ENCODE peak calls at places on chromosomes 12 and 14, in six cellular contexts. Y is PC-9, C is ascending aorta, P is dorsolateral prefrontal cortex, O is fibroblast of the aortic adventitia, X is lung. N is an unnamed sample.

GRCh38 chr12:120468846-120469449 is 600 bp downstream of the SRSF9 start:
- DNase-seq in P (peak; percentile 51), C (peak; percentile 69), X (peak; percentile 38), Y (no peak), O (no peak), N (peak; percentile 94)

GRCh38 chr12:43882578-43883178 is 46.8 kb downstream of the TMEM117 start:
- DNase-seq in O (peak; percentile 81), X (no peak), P (no peak), Y (peak; percentile 45), C (no peak), N (peak; percentile 56)

GRCh38 chr14:82113710-82114109 is 580.1 kb upstream of the SEL1L start:
- DNase-seq in Y (no peak), C (no peak), X (no peak), O (no peak), P (no peak), N (no peak)

GRCh38 chr12:23006413-23006812 is 381.4 kb downstream of the ETNK1 start:
- DNase-seq in Y (no peak), X (no peak), O (no peak), C (no peak), P (no peak), N (no peak)

GRCh38 chr12:95884998-95885397 is 26.2 kb downstream of the SNRPF start:
- DNase-seq in Y (no peak), P (no peak), O (no peak), X (no peak), C (no peak), N (no peak)

GRCh38 chr14:69328765-69329164 is 68.8 kb downstream of the GALNT16 start:
- DNase-seq in Y (no peak), C (no peak), X (no peak), P (no peak), O (no peak), N (no peak)

GRCh38 chr12:115998119-115998633 is 279.3 kb downstream of the MED13L start:
- DNase-seq in P (no peak), C (no peak), O (peak; percentile 81), X (no peak), Y (no peak), N (peak; percentile 27)

GRCh38 chr12:98823012-98823411 is 177.9 kb downstream of the APAF1 start:
- DNase-seq in P (no peak), C (no peak), X (no peak), Y (no peak), O (no peak), N (no peak)

GRCh38 chr12:54680374-54680773 is 32.2 kb upstream of the DCD start:
- DNase-seq in P (no peak), Y (no peak), X (no peak), O (peak; percentile 1), C (no peak), N (peak; percentile 10)

GRCh38 chr12:118549506-118550109 is 173.3 kb downstream of the SUDS3 start:
- DNase-seq in P (no peak), Y (no peak), O (no peak), C (no peak), X (no peak), N (peak; percentile 18)

GRCh38 chr12:124698211-124698997 is 131.0 kb upstream of the NCOR2 start:
- DNase-seq in O (peak; percentile 98), Y (no peak), X (no peak), C (no peak), P (no peak), N (no peak)

GRCh38 chr14:52348796-52349195 is 34.7 kb downstream of the PTGER2 start:
- DNase-seq in X (no peak), O (peak; percentile 59), Y (no peak), P (no peak), C (no peak), N (no peak)

GRCh38 chr14:35320472-35320871 is 28.3 kb downstream of the PSMA6 start:
- DNase-seq in Y (no peak), X (no peak), O (no peak), C (no peak), P (no peak), N (no peak)

GRCh38 chr14:51774209-51774608 is 86.2 kb upstream of the GNG2 start:
- DNase-seq in C (no peak), Y (no peak), O (no peak), X (no peak), P (no peak), N (no peak)

GRCh38 chr14:51491776-51492175 is 159.9 kb upstream of the FRMD6 start:
- DNase-seq in X (no peak), C (no peak), Y (no peak), O (no peak), P (no peak), N (no peak)

GRCh38 chr12:26496170-26496569 is 300.8 kb downstream of the SSPN start:
- DNase-seq in Y (no peak), O (peak; percentile 35), P (no peak), C (no peak), X (no peak), N (no peak)

GRCh38 chr14:72463291-72463866 is 430.5 kb downstream of the DPF3 start:
- DNase-seq in Y (no peak), O (no peak), P (no peak), C (no peak), X (no peak), N (no peak)

GRCh38 chr14:59435987-59436386 is 29.2 kb downstream of the GPR135 start:
- DNase-seq in P (no peak), X (no peak), C (no peak), O (no peak), Y (no peak), N (no peak)

GRCh38 chr12:68636268-68636667 is 25.6 kb downstream of the RAP1B start:
- DNase-seq in Y (peak; percentile 87), C (no peak), X (no peak), O (peak; percentile 64), P (no peak), N (no peak)

GRCh38 chr14:94126800-94127199 is 2.6 kb downstream of the IFI27L2 start:
- DNase-seq in P (no peak), C (no peak), Y (no peak), X (no peak), O (no peak), N (no peak)

GRCh38 chr12:116697305-116698130 is 40.4 kb downstream of the SPRING1 start:
- DNase-seq in P (no peak), Y (no peak), X (no peak), O (peak; percentile 20), C (no peak), N (peak; percentile 55)

GRCh38 chr14:86462193-86462592 is 932.2 kb downstream of the FLRT2 start:
- DNase-seq in X (no peak), O (peak; percentile 11), C (no peak), P (no peak), Y (no peak), N (no peak)

DNA sequence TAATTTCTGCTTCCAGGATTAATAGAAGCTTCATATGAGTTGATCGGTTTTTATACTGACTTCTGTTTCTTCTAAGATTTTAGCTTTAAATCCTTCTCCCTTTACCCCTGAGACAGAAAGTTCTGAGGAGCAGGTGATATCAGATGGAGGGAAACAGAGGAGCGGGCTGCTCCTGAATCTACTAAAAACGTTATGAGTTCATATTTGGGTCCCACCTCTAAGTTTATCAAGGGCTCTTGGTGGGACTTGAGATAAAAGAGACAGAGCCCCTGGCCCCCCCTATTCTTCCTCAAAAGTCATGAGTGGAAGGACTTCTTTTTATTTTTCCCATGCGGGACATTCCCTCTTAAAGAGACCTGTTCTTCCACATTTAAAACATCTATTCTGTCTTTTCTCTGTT is 23.8 kb downstream of the CLEC2A start:
- DNase-seq in X (no peak), O (no peak), C (no peak), P (no peak), Y (no peak), N (no peak)
- H3K4me3 ChIP-seq in X (no peak overlapping the region), O (no peak overlapping the region), C (no peak overlapping the region), P (no peak overlapping the region), Y (no peak overlapping the region), N (no peak overlapping the region)

GRCh38 chr12:109925185-109925835 is 25.2 kb downstream of the TCHP start:
- DNase-seq in Y (no peak), O (no peak), X (no peak), P (no peak), C (no peak), N (peak; percentile 45)
- H3K4me3 ChIP-seq in Y (no peak overlapping the region), O (no peak overlapping the region), X (no peak overlapping the region), P (no peak overlapping the region), C (no peak overlapping the region), N (no peak overlapping the region)

DNA sequence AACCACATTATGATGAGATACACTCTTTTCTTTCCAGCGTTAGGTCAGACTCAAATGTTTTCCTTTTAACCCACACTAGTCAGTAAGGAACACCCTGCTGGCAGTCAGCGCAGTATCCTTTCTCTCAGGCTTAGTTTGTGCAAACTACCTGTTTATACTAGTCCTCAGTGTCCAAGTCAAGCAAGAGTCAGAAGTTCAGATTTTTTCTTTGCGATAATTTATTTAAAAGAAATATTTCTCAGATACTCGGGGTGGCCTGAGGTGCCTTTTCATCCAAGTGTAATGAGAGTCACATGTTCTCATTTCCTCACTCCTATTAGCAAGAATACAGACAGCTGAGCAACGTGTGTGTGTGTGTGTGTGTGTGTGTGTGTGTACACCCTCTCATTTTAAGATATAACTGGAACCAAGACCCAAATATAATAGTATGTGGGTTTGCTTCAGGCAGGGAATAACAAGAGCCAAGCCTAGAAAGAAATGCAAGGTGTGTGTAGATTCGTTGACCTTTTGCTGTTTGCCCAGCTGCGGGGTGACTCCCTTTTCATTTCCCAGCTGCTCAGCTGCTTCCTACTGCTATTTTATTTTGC is 182.7 kb downstream of the KICS2 start:
- DNase-seq in P (no peak), O (peak; percentile 71), C (no peak), X (no peak), Y (no peak), N (no peak)
- H3K4me3 ChIP-seq in P (peak overlapping the region; percentile 18), O (peak overlapping the region; percentile 23), C (no peak overlapping the region), X (no peak overlapping the region), Y (no peak overlapping the region), N (no peak overlapping the region)

DNA sequence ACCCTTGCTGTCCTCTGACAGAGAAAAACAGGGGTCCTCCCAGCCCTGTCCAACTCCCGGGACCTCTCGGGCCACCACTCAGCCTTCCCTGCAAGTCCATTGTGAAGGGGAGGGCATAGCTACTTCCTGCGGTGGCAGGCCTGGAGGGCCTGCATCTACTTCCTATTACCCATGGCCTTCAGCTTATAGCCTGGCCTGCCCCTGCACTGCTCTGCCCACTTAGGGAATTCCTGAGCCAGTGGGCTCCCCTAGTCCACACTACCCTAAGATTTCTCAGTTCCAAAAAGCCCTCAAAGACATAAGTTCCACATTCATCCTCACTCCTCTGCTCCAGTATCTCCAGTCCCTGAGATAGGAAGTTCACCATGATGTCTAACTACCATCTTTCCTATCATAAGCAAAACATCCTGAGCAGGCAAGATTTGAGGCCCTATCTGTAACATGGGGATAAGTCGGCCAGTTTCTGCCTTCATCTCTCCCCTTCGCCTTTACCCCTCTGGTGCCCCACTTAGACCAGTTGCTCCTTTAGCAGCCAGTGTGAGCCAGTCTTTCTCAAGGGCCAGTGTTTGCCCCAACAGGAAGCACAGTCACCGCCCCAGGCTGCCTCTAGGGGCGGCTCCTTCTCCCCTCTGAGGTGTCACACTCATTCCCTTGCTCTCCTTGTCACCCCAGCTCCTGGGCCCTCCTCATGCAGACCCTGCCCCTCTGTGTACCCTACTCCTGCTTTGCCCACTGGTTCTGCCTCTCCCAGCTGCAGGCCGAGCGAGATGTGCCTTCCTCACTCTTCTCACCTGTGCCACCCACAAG is 10.9 kb downstream of the HDAC7 start:
- DNase-seq in Y (no peak), C (no peak), X (no peak), O (no peak), P (no peak), N (no peak)
- H3K4me3 ChIP-seq in Y (no peak overlapping the region), C (peak overlapping the region; percentile 39), X (no peak overlapping the region), O (peak overlapping the region; percentile 5), P (no peak overlapping the region), N (no peak overlapping the region)